ENCODE peak calls at places on chromosomes 7 and 10, in seven cellular contexts. One of them, this sample, is unnamed.

GRCh38 chr10:21135396-21135973 is 238.4 kb upstream of the NEBL start:
- DNase-seq in renal cortical epithelial cell: no peak
- DNase-seq in Right ventricle myocardium inferior: no peak
- DNase-seq in activated CD4-positive, CD25-positive, alpha-beta regulatory T cell: no peak
- DNase-seq in HTR-8/SVneo: no peak
- DNase-seq in NCI-H1436: no peak
- DNase-seq in stimulated activated CD4-positive, alpha-beta T cell treated with anti-CD3 and anti-CD28 coated beads, Interleukin-4, amount 100 ng/mL, for 48 hours: no peak
- DNase-seq in this sample: no peak

GRCh38 chr7:102321351-102322201 is 34.7 kb downstream of the SPDYE6 start:
- DNase-seq in renal cortical epithelial cell: no peak
- DNase-seq in NCI-H1436: no peak
- DNase-seq in Right ventricle myocardium inferior: no peak
- DNase-seq in HTR-8/SVneo: no peak
- DNase-seq in activated CD4-positive, CD25-positive, alpha-beta regulatory T cell: no peak
- DNase-seq in stimulated activated CD4-positive, alpha-beta T cell treated with anti-CD3 and anti-CD28 coated beads, Interleukin-4, amount 100 ng/mL, for 48 hours: no peak
- DNase-seq in this sample: no peak

GRCh38 chr10:99883523-99883922 is 101.1 kb downstream of the ABCC2 start:
- DNase-seq in activated CD4-positive, CD25-positive, alpha-beta regulatory T cell: no peak
- DNase-seq in stimulated activated CD4-positive, alpha-beta T cell treated with anti-CD3 and anti-CD28 coated beads, Interleukin-4, amount 100 ng/mL, for 48 hours: no peak
- DNase-seq in renal cortical epithelial cell: no peak
- DNase-seq in Right ventricle myocardium inferior: no peak
- DNase-seq in HTR-8/SVneo: no peak
- DNase-seq in NCI-H1436: no peak
- DNase-seq in this sample: no peak

GRCh38 chr10:22320591-22321155 is at the start of gene BMI1:
- DNase-seq in activated CD4-positive, CD25-positive, alpha-beta regulatory T cell: peak; percentile 55
- DNase-seq in Right ventricle myocardium inferior: peak; percentile 85
- DNase-seq in NCI-H1436: peak; percentile 82
- DNase-seq in HTR-8/SVneo: peak; percentile 68
- DNase-seq in renal cortical epithelial cell: no peak
- DNase-seq in stimulated activated CD4-positive, alpha-beta T cell treated with anti-CD3 and anti-CD28 coated beads, Interleukin-4, amount 100 ng/mL, for 48 hours: peak; percentile 58
- DNase-seq in this sample: peak; percentile 62

GRCh38 chr7:55348502-55348901 is 16.6 kb upstream of the LANCL2 start:
- DNase-seq in renal cortical epithelial cell: no peak
- DNase-seq in HTR-8/SVneo: peak; percentile 46
- DNase-seq in stimulated activated CD4-positive, alpha-beta T cell treated with anti-CD3 and anti-CD28 coated beads, Interleukin-4, amount 100 ng/mL, for 48 hours: no peak
- DNase-seq in NCI-H1436: no peak
- DNase-seq in Right ventricle myocardium inferior: no peak
- DNase-seq in activated CD4-positive, CD25-positive, alpha-beta regulatory T cell: no peak
- DNase-seq in this sample: no peak

GRCh38 chr10:69319911-69320316 is 41.6 kb downstream of the HK1 start:
- DNase-seq in Right ventricle myocardium inferior: no peak
- DNase-seq in stimulated activated CD4-positive, alpha-beta T cell treated with anti-CD3 and anti-CD28 coated beads, Interleukin-4, amount 100 ng/mL, for 48 hours: no peak
- DNase-seq in activated CD4-positive, CD25-positive, alpha-beta regulatory T cell: no peak
- DNase-seq in renal cortical epithelial cell: no peak
- DNase-seq in HTR-8/SVneo: no peak
- DNase-seq in NCI-H1436: no peak
- DNase-seq in this sample: no peak

GRCh38 chr7:151187409-151188251 is 580 bp upstream of the ASB10 start:
- DNase-seq in NCI-H1436: no peak
- DNase-seq in activated CD4-positive, CD25-positive, alpha-beta regulatory T cell: no peak
- DNase-seq in Right ventricle myocardium inferior: peak; percentile 73
- DNase-seq in renal cortical epithelial cell: no peak
- DNase-seq in HTR-8/SVneo: no peak
- DNase-seq in stimulated activated CD4-positive, alpha-beta T cell treated with anti-CD3 and anti-CD28 coated beads, Interleukin-4, amount 100 ng/mL, for 48 hours: no peak
- DNase-seq in this sample: no peak

GRCh38 chr7:36312064-36312914 is 77.4 kb upstream of the ANLN start:
- DNase-seq in HTR-8/SVneo: no peak
- DNase-seq in stimulated activated CD4-positive, alpha-beta T cell treated with anti-CD3 and anti-CD28 coated beads, Interleukin-4, amount 100 ng/mL, for 48 hours: no peak
- DNase-seq in renal cortical epithelial cell: no peak
- DNase-seq in Right ventricle myocardium inferior: no peak
- DNase-seq in activated CD4-positive, CD25-positive, alpha-beta regulatory T cell: no peak
- DNase-seq in NCI-H1436: no peak
- DNase-seq in this sample: peak; percentile 30

GRCh38 chr10:14010083-14010551 is 320.6 kb downstream of the FRMD4A start:
- DNase-seq in NCI-H1436: no peak
- DNase-seq in renal cortical epithelial cell: no peak
- DNase-seq in Right ventricle myocardium inferior: no peak
- DNase-seq in activated CD4-positive, CD25-positive, alpha-beta regulatory T cell: no peak
- DNase-seq in HTR-8/SVneo: no peak
- DNase-seq in stimulated activated CD4-positive, alpha-beta T cell treated with anti-CD3 and anti-CD28 coated beads, Interleukin-4, amount 100 ng/mL, for 48 hours: no peak
- DNase-seq in this sample: no peak

GRCh38 chr10:113111900-113112853 is 162.1 kb downstream of the TCF7L2 start:
- DNase-seq in Right ventricle myocardium inferior: no peak
- DNase-seq in HTR-8/SVneo: peak; percentile 8
- DNase-seq in NCI-H1436: no peak
- DNase-seq in activated CD4-positive, CD25-positive, alpha-beta regulatory T cell: no peak
- DNase-seq in renal cortical epithelial cell: peak; percentile 80
- DNase-seq in stimulated activated CD4-positive, alpha-beta T cell treated with anti-CD3 and anti-CD28 coated beads, Interleukin-4, amount 100 ng/mL, for 48 hours: no peak
- DNase-seq in this sample: no peak

GRCh38 chr10:109933984-109934565 is 10.8 kb upstream of the XPNPEP1 start:
- DNase-seq in NCI-H1436: no peak
- DNase-seq in activated CD4-positive, CD25-positive, alpha-beta regulatory T cell: no peak
- DNase-seq in renal cortical epithelial cell: no peak
- DNase-seq in stimulated activated CD4-positive, alpha-beta T cell treated with anti-CD3 and anti-CD28 coated beads, Interleukin-4, amount 100 ng/mL, for 48 hours: no peak
- DNase-seq in Right ventricle myocardium inferior: no peak
- DNase-seq in HTR-8/SVneo: no peak
- DNase-seq in this sample: peak; percentile 71

GRCh38 chr10:72889391-72889831 is 4.1 kb upstream of the OIT3 start:
- DNase-seq in NCI-H1436: no peak
- DNase-seq in HTR-8/SVneo: no peak
- DNase-seq in Right ventricle myocardium inferior: no peak
- DNase-seq in activated CD4-positive, CD25-positive, alpha-beta regulatory T cell: no peak
- DNase-seq in stimulated activated CD4-positive, alpha-beta T cell treated with anti-CD3 and anti-CD28 coated beads, Interleukin-4, amount 100 ng/mL, for 48 hours: no peak
- DNase-seq in renal cortical epithelial cell: peak; percentile 16
- DNase-seq in this sample: no peak

GRCh38 chr10:624605-625334 is 64.7 kb downstream of the DIP2C start:
- DNase-seq in renal cortical epithelial cell: peak; percentile 88
- DNase-seq in stimulated activated CD4-positive, alpha-beta T cell treated with anti-CD3 and anti-CD28 coated beads, Interleukin-4, amount 100 ng/mL, for 48 hours: no peak
- DNase-seq in HTR-8/SVneo: peak; percentile 81
- DNase-seq in activated CD4-positive, CD25-positive, alpha-beta regulatory T cell: no peak
- DNase-seq in NCI-H1436: peak; percentile 68
- DNase-seq in Right ventricle myocardium inferior: no peak
- DNase-seq in this sample: no peak

GRCh38 chr7:117041007-117041406 is 87.7 kb downstream of the ST7 start:
- DNase-seq in Right ventricle myocardium inferior: no peak
- DNase-seq in renal cortical epithelial cell: no peak
- DNase-seq in stimulated activated CD4-positive, alpha-beta T cell treated with anti-CD3 and anti-CD28 coated beads, Interleukin-4, amount 100 ng/mL, for 48 hours: no peak
- DNase-seq in NCI-H1436: no peak
- DNase-seq in activated CD4-positive, CD25-positive, alpha-beta regulatory T cell: no peak
- DNase-seq in HTR-8/SVneo: no peak
- DNase-seq in this sample: no peak

GRCh38 chr10:62244088-62244487 is 24.6 kb downstream of the RTKN2 start:
- DNase-seq in stimulated activated CD4-positive, alpha-beta T cell treated with anti-CD3 and anti-CD28 coated beads, Interleukin-4, amount 100 ng/mL, for 48 hours: no peak
- DNase-seq in Right ventricle myocardium inferior: no peak
- DNase-seq in HTR-8/SVneo: no peak
- DNase-seq in activated CD4-positive, CD25-positive, alpha-beta regulatory T cell: no peak
- DNase-seq in NCI-H1436: no peak
- DNase-seq in renal cortical epithelial cell: no peak
- DNase-seq in this sample: no peak

GRCh38 chr10:94500063-94500462 is 45.5 kb upstream of the HELLS start:
- DNase-seq in activated CD4-positive, CD25-positive, alpha-beta regulatory T cell: no peak
- DNase-seq in Right ventricle myocardium inferior: no peak
- DNase-seq in renal cortical epithelial cell: no peak
- DNase-seq in stimulated activated CD4-positive, alpha-beta T cell treated with anti-CD3 and anti-CD28 coated beads, Interleukin-4, amount 100 ng/mL, for 48 hours: no peak
- DNase-seq in HTR-8/SVneo: peak; percentile 17
- DNase-seq in NCI-H1436: no peak
- DNase-seq in this sample: no peak

GRCh38 chr7:69218634-69219033 is 379.6 kb upstream of the AUTS2 start:
- DNase-seq in NCI-H1436: no peak
- DNase-seq in renal cortical epithelial cell: no peak
- DNase-seq in activated CD4-positive, CD25-positive, alpha-beta regulatory T cell: no peak
- DNase-seq in HTR-8/SVneo: no peak
- DNase-seq in stimulated activated CD4-positive, alpha-beta T cell treated with anti-CD3 and anti-CD28 coated beads, Interleukin-4, amount 100 ng/mL, for 48 hours: no peak
- DNase-seq in Right ventricle myocardium inferior: no peak
- DNase-seq in this sample: no peak

GRCh38 chr7:24706211-24707165 is 50.8 kb downstream of the GSDME start:
- DNase-seq in activated CD4-positive, CD25-positive, alpha-beta regulatory T cell: no peak
- DNase-seq in renal cortical epithelial cell: no peak
- DNase-seq in stimulated activated CD4-positive, alpha-beta T cell treated with anti-CD3 and anti-CD28 coated beads, Interleukin-4, amount 100 ng/mL, for 48 hours: no peak
- DNase-seq in NCI-H1436: no peak
- DNase-seq in Right ventricle myocardium inferior: no peak
- DNase-seq in HTR-8/SVneo: no peak
- DNase-seq in this sample: no peak

GRCh38 chr7:24573008-24573553 is at the start of gene PALS2:
- DNase-seq in HTR-8/SVneo: peak; percentile 51
- DNase-seq in stimulated activated CD4-positive, alpha-beta T cell treated with anti-CD3 and anti-CD28 coated beads, Interleukin-4, amount 100 ng/mL, for 48 hours: peak; percentile 67
- DNase-seq in NCI-H1436: peak; percentile 74
- DNase-seq in Right ventricle myocardium inferior: peak; percentile 79
- DNase-seq in renal cortical epithelial cell: peak; percentile 34
- DNase-seq in activated CD4-positive, CD25-positive, alpha-beta regulatory T cell: peak; percentile 47
- DNase-seq in this sample: peak; percentile 82

GRCh38 chr7:879706-880105 is 3.4 kb downstream of the GET4 start:
- DNase-seq in activated CD4-positive, CD25-positive, alpha-beta regulatory T cell: no peak
- DNase-seq in renal cortical epithelial cell: no peak
- DNase-seq in Right ventricle myocardium inferior: peak; percentile 32
- DNase-seq in HTR-8/SVneo: no peak
- DNase-seq in NCI-H1436: no peak
- DNase-seq in stimulated activated CD4-positive, alpha-beta T cell treated with anti-CD3 and anti-CD28 coated beads, Interleukin-4, amount 100 ng/mL, for 48 hours: no peak
- DNase-seq in this sample: no peak

GRCh38 chr7:121485457-121486243 is 89.5 kb upstream of the FAM3C start:
- DNase-seq in Right ventricle myocardium inferior: peak; percentile 20
- DNase-seq in stimulated activated CD4-positive, alpha-beta T cell treated with anti-CD3 and anti-CD28 coated beads, Interleukin-4, amount 100 ng/mL, for 48 hours: no peak
- DNase-seq in activated CD4-positive, CD25-positive, alpha-beta regulatory T cell: no peak
- DNase-seq in NCI-H1436: no peak
- DNase-seq in renal cortical epithelial cell: no peak
- DNase-seq in HTR-8/SVneo: no peak
- DNase-seq in this sample: no peak

GRCh38 chr10:25547391-25547790 is 372.6 kb downstream of the GPR158 start:
- DNase-seq in NCI-H1436: no peak
- DNase-seq in renal cortical epithelial cell: peak; percentile 67
- DNase-seq in HTR-8/SVneo: no peak
- DNase-seq in stimulated activated CD4-positive, alpha-beta T cell treated with anti-CD3 and anti-CD28 coated beads, Interleukin-4, amount 100 ng/mL, for 48 hours: no peak
- DNase-seq in activated CD4-positive, CD25-positive, alpha-beta regulatory T cell: no peak
- DNase-seq in Right ventricle myocardium inferior: no peak
- DNase-seq in this sample: no peak

GRCh38 chr10:21501731-21502370 is 23.6 kb downstream of the SKIDA1 start:
- DNase-seq in NCI-H1436: no peak
- DNase-seq in Right ventricle myocardium inferior: no peak
- DNase-seq in stimulated activated CD4-positive, alpha-beta T cell treated with anti-CD3 and anti-CD28 coated beads, Interleukin-4, amount 100 ng/mL, for 48 hours: no peak
- DNase-seq in activated CD4-positive, CD25-positive, alpha-beta regulatory T cell: no peak
- DNase-seq in HTR-8/SVneo: no peak
- DNase-seq in renal cortical epithelial cell: no peak
- DNase-seq in this sample: no peak

GRCh38 chr7:141386881-141387280 is 164.3 kb upstream of the AGK start:
- DNase-seq in HTR-8/SVneo: no peak
- DNase-seq in NCI-H1436: no peak
- DNase-seq in renal cortical epithelial cell: no peak
- DNase-seq in Right ventricle myocardium inferior: no peak
- DNase-seq in stimulated activated CD4-positive, alpha-beta T cell treated with anti-CD3 and anti-CD28 coated beads, Interleukin-4, amount 100 ng/mL, for 48 hours: no peak
- DNase-seq in activated CD4-positive, CD25-positive, alpha-beta regulatory T cell: no peak
- DNase-seq in this sample: no peak

GRCh38 chr7:30460246-30460633 is 18.3 kb downstream of the NOD1 start:
- DNase-seq in renal cortical epithelial cell: no peak
- DNase-seq in activated CD4-positive, CD25-positive, alpha-beta regulatory T cell: no peak
- DNase-seq in NCI-H1436: no peak
- DNase-seq in HTR-8/SVneo: no peak
- DNase-seq in stimulated activated CD4-positive, alpha-beta T cell treated with anti-CD3 and anti-CD28 coated beads, Interleukin-4, amount 100 ng/mL, for 48 hours: no peak
- DNase-seq in Right ventricle myocardium inferior: no peak
- DNase-seq in this sample: no peak

GRCh38 chr7:20399516-20399915 is 68.8 kb downstream of the ITGB8 start:
- DNase-seq in NCI-H1436: no peak
- DNase-seq in Right ventricle myocardium inferior: no peak
- DNase-seq in HTR-8/SVneo: no peak
- DNase-seq in renal cortical epithelial cell: peak; percentile 24
- DNase-seq in activated CD4-positive, CD25-positive, alpha-beta regulatory T cell: no peak
- DNase-seq in stimulated activated CD4-positive, alpha-beta T cell treated with anti-CD3 and anti-CD28 coated beads, Interleukin-4, amount 100 ng/mL, for 48 hours: no peak
- DNase-seq in this sample: no peak

GRCh38 chr10:132118366-132118765 is 52.6 kb downstream of the JAKMIP3 start:
- DNase-seq in renal cortical epithelial cell: no peak
- DNase-seq in activated CD4-positive, CD25-positive, alpha-beta regulatory T cell: no peak
- DNase-seq in HTR-8/SVneo: no peak
- DNase-seq in stimulated activated CD4-positive, alpha-beta T cell treated with anti-CD3 and anti-CD28 coated beads, Interleukin-4, amount 100 ng/mL, for 48 hours: no peak
- DNase-seq in Right ventricle myocardium inferior: no peak
- DNase-seq in NCI-H1436: no peak
- DNase-seq in this sample: no peak

GRCh38 chr10:73911553-73912004 is 647 bp downstream of the PLAU start:
- DNase-seq in stimulated activated CD4-positive, alpha-beta T cell treated with anti-CD3 and anti-CD28 coated beads, Interleukin-4, amount 100 ng/mL, for 48 hours: no peak
- DNase-seq in activated CD4-positive, CD25-positive, alpha-beta regulatory T cell: no peak
- DNase-seq in Right ventricle myocardium inferior: no peak
- DNase-seq in renal cortical epithelial cell: no peak
- DNase-seq in NCI-H1436: no peak
- DNase-seq in HTR-8/SVneo: no peak
- DNase-seq in this sample: no peak

GRCh38 chr7:47787249-47788069 is 160.8 kb downstream of the PKD1L1 start:
- DNase-seq in activated CD4-positive, CD25-positive, alpha-beta regulatory T cell: no peak
- DNase-seq in Right ventricle myocardium inferior: no peak
- DNase-seq in renal cortical epithelial cell: no peak
- DNase-seq in HTR-8/SVneo: no peak
- DNase-seq in stimulated activated CD4-positive, alpha-beta T cell treated with anti-CD3 and anti-CD28 coated beads, Interleukin-4, amount 100 ng/mL, for 48 hours: no peak
- DNase-seq in NCI-H1436: no peak
- DNase-seq in this sample: no peak

GRCh38 chr10:124605856-124606812 is 138.0 kb downstream of the FAM53B start:
- DNase-seq in Right ventricle myocardium inferior: no peak
- DNase-seq in HTR-8/SVneo: no peak
- DNase-seq in NCI-H1436: no peak
- DNase-seq in renal cortical epithelial cell: no peak
- DNase-seq in activated CD4-positive, CD25-positive, alpha-beta regulatory T cell: no peak
- DNase-seq in stimulated activated CD4-positive, alpha-beta T cell treated with anti-CD3 and anti-CD28 coated beads, Interleukin-4, amount 100 ng/mL, for 48 hours: no peak
- DNase-seq in this sample: no peak

GRCh38 chr7:104643587-104644217 is 315.3 kb downstream of the LHFPL3 start:
- DNase-seq in HTR-8/SVneo: peak; percentile 2
- DNase-seq in stimulated activated CD4-positive, alpha-beta T cell treated with anti-CD3 and anti-CD28 coated beads, Interleukin-4, amount 100 ng/mL, for 48 hours: no peak
- DNase-seq in Right ventricle myocardium inferior: no peak
- DNase-seq in activated CD4-positive, CD25-positive, alpha-beta regulatory T cell: no peak
- DNase-seq in renal cortical epithelial cell: peak; percentile 9
- DNase-seq in NCI-H1436: no peak
- DNase-seq in this sample: no peak

GRCh38 chr10:28581916-28582315 is 49.0 kb downstream of the WAC start:
- DNase-seq in renal cortical epithelial cell: peak; percentile 11
- DNase-seq in Right ventricle myocardium inferior: no peak
- DNase-seq in stimulated activated CD4-positive, alpha-beta T cell treated with anti-CD3 and anti-CD28 coated beads, Interleukin-4, amount 100 ng/mL, for 48 hours: no peak
- DNase-seq in NCI-H1436: no peak
- DNase-seq in HTR-8/SVneo: no peak
- DNase-seq in activated CD4-positive, CD25-positive, alpha-beta regulatory T cell: no peak
- DNase-seq in this sample: no peak

GRCh38 chr10:127458171-127458810 is 90.8 kb upstream of the NPS start:
- DNase-seq in stimulated activated CD4-positive, alpha-beta T cell treated with anti-CD3 and anti-CD28 coated beads, Interleukin-4, amount 100 ng/mL, for 48 hours: no peak
- DNase-seq in Right ventricle myocardium inferior: no peak
- DNase-seq in activated CD4-positive, CD25-positive, alpha-beta regulatory T cell: no peak
- DNase-seq in NCI-H1436: no peak
- DNase-seq in HTR-8/SVneo: no peak
- DNase-seq in renal cortical epithelial cell: no peak
- DNase-seq in this sample: no peak

GRCh38 chr7:100166317-100166940 is 2.0 kb downstream of the GAL3ST4 start:
- DNase-seq in NCI-H1436: no peak
- DNase-seq in renal cortical epithelial cell: no peak
- DNase-seq in Right ventricle myocardium inferior: no peak
- DNase-seq in activated CD4-positive, CD25-positive, alpha-beta regulatory T cell: no peak
- DNase-seq in HTR-8/SVneo: no peak
- DNase-seq in stimulated activated CD4-positive, alpha-beta T cell treated with anti-CD3 and anti-CD28 coated beads, Interleukin-4, amount 100 ng/mL, for 48 hours: no peak
- DNase-seq in this sample: peak; percentile 66

GRCh38 chr10:52967806-52968795 is 195.5 kb upstream of the MBL2 start:
- DNase-seq in stimulated activated CD4-positive, alpha-beta T cell treated with anti-CD3 and anti-CD28 coated beads, Interleukin-4, amount 100 ng/mL, for 48 hours: no peak
- DNase-seq in NCI-H1436: no peak
- DNase-seq in renal cortical epithelial cell: no peak
- DNase-seq in HTR-8/SVneo: no peak
- DNase-seq in activated CD4-positive, CD25-positive, alpha-beta regulatory T cell: no peak
- DNase-seq in Right ventricle myocardium inferior: no peak
- DNase-seq in this sample: no peak

GRCh38 chr7:30790391-30790790 is 19.2 kb downstream of the MINDY4 start:
- DNase-seq in activated CD4-positive, CD25-positive, alpha-beta regulatory T cell: no peak
- DNase-seq in stimulated activated CD4-positive, alpha-beta T cell treated with anti-CD3 and anti-CD28 coated beads, Interleukin-4, amount 100 ng/mL, for 48 hours: no peak
- DNase-seq in Right ventricle myocardium inferior: no peak
- DNase-seq in NCI-H1436: no peak
- DNase-seq in renal cortical epithelial cell: no peak
- DNase-seq in HTR-8/SVneo: no peak
- DNase-seq in this sample: no peak

GRCh38 chr10:102231357-102232318 is 5.5 kb downstream of the ELOVL3 start:
- DNase-seq in stimulated activated CD4-positive, alpha-beta T cell treated with anti-CD3 and anti-CD28 coated beads, Interleukin-4, amount 100 ng/mL, for 48 hours: peak; percentile 71
- DNase-seq in renal cortical epithelial cell: no peak
- DNase-seq in NCI-H1436: peak; percentile 38
- DNase-seq in activated CD4-positive, CD25-positive, alpha-beta regulatory T cell: peak; percentile 54
- DNase-seq in HTR-8/SVneo: peak; percentile 67
- DNase-seq in Right ventricle myocardium inferior: peak; percentile 84
- DNase-seq in this sample: peak; percentile 80

GRCh38 chr10:129758591-129759021 is 205.5 kb downstream of the EBF3 start:
- DNase-seq in activated CD4-positive, CD25-positive, alpha-beta regulatory T cell: no peak
- DNase-seq in Right ventricle myocardium inferior: no peak
- DNase-seq in renal cortical epithelial cell: no peak
- DNase-seq in HTR-8/SVneo: no peak
- DNase-seq in stimulated activated CD4-positive, alpha-beta T cell treated with anti-CD3 and anti-CD28 coated beads, Interleukin-4, amount 100 ng/mL, for 48 hours: no peak
- DNase-seq in NCI-H1436: no peak
- DNase-seq in this sample: no peak